ENCODE peak calls at places on chromosomes 13 and 19, in five cellular contexts. One of them, this sample, is unnamed.

GRCh38 chr13:72180253-72180952 is 313.4 kb upstream of the DACH1 start:
- DNase-seq in anterior cingulate cortex: no peak
- DNase-seq in NCI-H69: no peak
- DNase-seq in body of pancreas: peak; percentile 45
- DNase-seq in activated CD4-positive, alpha-beta T cell treated with anti-CD3 and anti-CD28 coated beads for 4 hours: no peak
- DNase-seq in this sample: no peak

GRCh38 chr13:111595791-111596190 is 275.3 kb downstream of the TEX29 start:
- DNase-seq in anterior cingulate cortex: no peak
- DNase-seq in NCI-H69: no peak
- DNase-seq in body of pancreas: no peak
- DNase-seq in activated CD4-positive, alpha-beta T cell treated with anti-CD3 and anti-CD28 coated beads for 4 hours: no peak
- DNase-seq in this sample: no peak

GRCh38 chr13:110070046-110070445 is 236.9 kb downstream of the COL4A1 start:
- DNase-seq in anterior cingulate cortex: no peak
- DNase-seq in NCI-H69: no peak
- DNase-seq in body of pancreas: no peak
- DNase-seq in activated CD4-positive, alpha-beta T cell treated with anti-CD3 and anti-CD28 coated beads for 4 hours: no peak
- DNase-seq in this sample: no peak

GRCh38 chr13:40982772-40983171 is 36.3 kb downstream of the ELF1 start:
- DNase-seq in anterior cingulate cortex: peak; percentile 6
- DNase-seq in NCI-H69: no peak
- DNase-seq in body of pancreas: no peak
- DNase-seq in activated CD4-positive, alpha-beta T cell treated with anti-CD3 and anti-CD28 coated beads for 4 hours: peak; percentile 55
- DNase-seq in this sample: no peak

GRCh38 chr19:49851456-49852259 is 699 bp downstream of the PTOV1 start:
- DNase-seq in anterior cingulate cortex: no peak
- DNase-seq in NCI-H69: peak; percentile 85
- DNase-seq in body of pancreas: peak; percentile 47
- DNase-seq in activated CD4-positive, alpha-beta T cell treated with anti-CD3 and anti-CD28 coated beads for 4 hours: no peak
- DNase-seq in this sample: no peak

GRCh38 chr13:24313449-24313848 is 4.1 kb downstream of the C1QTNF9 start:
- DNase-seq in anterior cingulate cortex: no peak
- DNase-seq in NCI-H69: peak; percentile 0
- DNase-seq in body of pancreas: no peak
- DNase-seq in activated CD4-positive, alpha-beta T cell treated with anti-CD3 and anti-CD28 coated beads for 4 hours: no peak
- DNase-seq in this sample: no peak

GRCh38 chr13:39036212-39036611 is 1.7 kb downstream of the PROSER1 start:
- DNase-seq in anterior cingulate cortex: no peak
- DNase-seq in NCI-H69: peak; percentile 62
- DNase-seq in body of pancreas: no peak
- DNase-seq in activated CD4-positive, alpha-beta T cell treated with anti-CD3 and anti-CD28 coated beads for 4 hours: peak; percentile 9
- DNase-seq in this sample: no peak

GRCh38 chr19:31285744-31286143 is 63.5 kb downstream of the TSHZ3 start:
- DNase-seq in anterior cingulate cortex: peak; percentile 18
- DNase-seq in NCI-H69: no peak
- DNase-seq in body of pancreas: no peak
- DNase-seq in activated CD4-positive, alpha-beta T cell treated with anti-CD3 and anti-CD28 coated beads for 4 hours: no peak
- DNase-seq in this sample: no peak

GRCh38 chr19:49475995-49476880 is 2.2 kb downstream of the FLT3LG start:
- DNase-seq in anterior cingulate cortex: peak; percentile 12
- DNase-seq in NCI-H69: peak; percentile 85
- DNase-seq in body of pancreas: no peak
- DNase-seq in activated CD4-positive, alpha-beta T cell treated with anti-CD3 and anti-CD28 coated beads for 4 hours: peak; percentile 64
- DNase-seq in this sample: peak; percentile 51

GRCh38 chr13:44309771-44310767 is 63.6 kb upstream of the SERP2 start:
- DNase-seq in anterior cingulate cortex: no peak
- DNase-seq in NCI-H69: peak; percentile 18
- DNase-seq in body of pancreas: peak; percentile 64
- DNase-seq in activated CD4-positive, alpha-beta T cell treated with anti-CD3 and anti-CD28 coated beads for 4 hours: no peak
- DNase-seq in this sample: no peak

GRCh38 chr19:498977-499623 is 2.8 kb downstream of the MADCAM1 start:
- DNase-seq in anterior cingulate cortex: no peak
- DNase-seq in NCI-H69: no peak
- DNase-seq in body of pancreas: no peak
- DNase-seq in activated CD4-positive, alpha-beta T cell treated with anti-CD3 and anti-CD28 coated beads for 4 hours: no peak
- DNase-seq in this sample: no peak

GRCh38 chr13:80341771-80342271 is 895 bp upstream of the SPRY2 start:
- DNase-seq in anterior cingulate cortex: peak; percentile 60
- DNase-seq in NCI-H69: peak; percentile 8
- DNase-seq in body of pancreas: peak; percentile 49
- DNase-seq in activated CD4-positive, alpha-beta T cell treated with anti-CD3 and anti-CD28 coated beads for 4 hours: no peak
- DNase-seq in this sample: peak; percentile 23

GRCh38 chr13:94198666-94199065 is 280.8 kb downstream of the DCT start:
- DNase-seq in anterior cingulate cortex: no peak
- DNase-seq in NCI-H69: peak; percentile 87
- DNase-seq in body of pancreas: no peak
- DNase-seq in activated CD4-positive, alpha-beta T cell treated with anti-CD3 and anti-CD28 coated beads for 4 hours: no peak
- DNase-seq in this sample: no peak

GRCh38 chr13:93118081-93118615 is 108.5 kb upstream of the GPC6 start:
- DNase-seq in anterior cingulate cortex: no peak
- DNase-seq in NCI-H69: peak; percentile 14
- DNase-seq in body of pancreas: no peak
- DNase-seq in activated CD4-positive, alpha-beta T cell treated with anti-CD3 and anti-CD28 coated beads for 4 hours: no peak
- DNase-seq in this sample: no peak

GRCh38 chr19:56341948-56342347 is 27.3 kb upstream of the ZSCAN5A start:
- DNase-seq in anterior cingulate cortex: no peak
- DNase-seq in NCI-H69: peak; percentile 3
- DNase-seq in body of pancreas: no peak
- DNase-seq in activated CD4-positive, alpha-beta T cell treated with anti-CD3 and anti-CD28 coated beads for 4 hours: no peak
- DNase-seq in this sample: no peak

GRCh38 chr19:31260171-31260933 is 88.9 kb downstream of the TSHZ3 start:
- DNase-seq in anterior cingulate cortex: no peak
- DNase-seq in NCI-H69: no peak
- DNase-seq in body of pancreas: no peak
- DNase-seq in activated CD4-positive, alpha-beta T cell treated with anti-CD3 and anti-CD28 coated beads for 4 hours: no peak
- DNase-seq in this sample: no peak

GRCh38 chr19:55197531-55197930 is 11.8 kb downstream of the PTPRH start:
- DNase-seq in anterior cingulate cortex: no peak
- DNase-seq in NCI-H69: no peak
- DNase-seq in body of pancreas: no peak
- DNase-seq in activated CD4-positive, alpha-beta T cell treated with anti-CD3 and anti-CD28 coated beads for 4 hours: no peak
- DNase-seq in this sample: no peak

GRCh38 chr19:17755977-17756670 is 4.8 kb downstream of the FCHO1 start:
- DNase-seq in anterior cingulate cortex: peak; percentile 85
- DNase-seq in NCI-H69: peak; percentile 87
- DNase-seq in body of pancreas: peak; percentile 58
- DNase-seq in activated CD4-positive, alpha-beta T cell treated with anti-CD3 and anti-CD28 coated beads for 4 hours: no peak
- DNase-seq in this sample: no peak

GRCh38 chr13:71378992-71379905 is 487.8 kb downstream of the DACH1 start:
- DNase-seq in anterior cingulate cortex: no peak
- DNase-seq in NCI-H69: no peak
- DNase-seq in body of pancreas: no peak
- DNase-seq in activated CD4-positive, alpha-beta T cell treated with anti-CD3 and anti-CD28 coated beads for 4 hours: no peak
- DNase-seq in this sample: no peak

GRCh38 chr19:57992841-57993240 is 9.8 kb downstream of the ZNF606 start:
- DNase-seq in anterior cingulate cortex: no peak
- DNase-seq in NCI-H69: no peak
- DNase-seq in body of pancreas: no peak
- DNase-seq in activated CD4-positive, alpha-beta T cell treated with anti-CD3 and anti-CD28 coated beads for 4 hours: no peak
- DNase-seq in this sample: no peak

GRCh38 chr13:108609353-108609752 is 20.1 kb upstream of the MYO16 start:
- DNase-seq in anterior cingulate cortex: no peak
- DNase-seq in NCI-H69: peak; percentile 40
- DNase-seq in body of pancreas: no peak
- DNase-seq in activated CD4-positive, alpha-beta T cell treated with anti-CD3 and anti-CD28 coated beads for 4 hours: no peak
- DNase-seq in this sample: no peak

GRCh38 chr13:51235186-51235585 is 13.0 kb downstream of the FAM124A start:
- DNase-seq in anterior cingulate cortex: no peak
- DNase-seq in NCI-H69: no peak
- DNase-seq in body of pancreas: no peak
- DNase-seq in activated CD4-positive, alpha-beta T cell treated with anti-CD3 and anti-CD28 coated beads for 4 hours: no peak
- DNase-seq in this sample: no peak

GRCh38 chr13:111263566-111263965 is 56.9 kb upstream of the TEX29 start:
- DNase-seq in anterior cingulate cortex: no peak
- DNase-seq in NCI-H69: no peak
- DNase-seq in body of pancreas: no peak
- DNase-seq in activated CD4-positive, alpha-beta T cell treated with anti-CD3 and anti-CD28 coated beads for 4 hours: no peak
- DNase-seq in this sample: no peak

GRCh38 chr13:33649212-33649917 is 168.6 kb upstream of the RFC3 start:
- DNase-seq in anterior cingulate cortex: no peak
- DNase-seq in NCI-H69: peak; percentile 39
- DNase-seq in body of pancreas: no peak
- DNase-seq in activated CD4-positive, alpha-beta T cell treated with anti-CD3 and anti-CD28 coated beads for 4 hours: no peak
- DNase-seq in this sample: no peak

GRCh38 chr13:24183741-24184182 is 23.2 kb downstream of the SPATA13 start:
- DNase-seq in anterior cingulate cortex: no peak
- DNase-seq in NCI-H69: no peak
- DNase-seq in body of pancreas: peak; percentile 85
- DNase-seq in activated CD4-positive, alpha-beta T cell treated with anti-CD3 and anti-CD28 coated beads for 4 hours: no peak
- DNase-seq in this sample: no peak

GRCh38 chr19:46710687-46711086 is 6.2 kb downstream of the PRKD2 start:
- DNase-seq in anterior cingulate cortex: no peak
- DNase-seq in NCI-H69: no peak
- DNase-seq in body of pancreas: no peak
- DNase-seq in activated CD4-positive, alpha-beta T cell treated with anti-CD3 and anti-CD28 coated beads for 4 hours: no peak
- DNase-seq in this sample: no peak

GRCh38 chr13:41645313-41645712 is 188.0 kb downstream of the RGCC start:
- DNase-seq in anterior cingulate cortex: no peak
- DNase-seq in NCI-H69: no peak
- DNase-seq in body of pancreas: peak; percentile 43
- DNase-seq in activated CD4-positive, alpha-beta T cell treated with anti-CD3 and anti-CD28 coated beads for 4 hours: no peak
- DNase-seq in this sample: no peak

GRCh38 chr13:23271331-23271730 is 90.6 kb downstream of the SGCG start:
- DNase-seq in anterior cingulate cortex: no peak
- DNase-seq in NCI-H69: no peak
- DNase-seq in body of pancreas: no peak
- DNase-seq in activated CD4-positive, alpha-beta T cell treated with anti-CD3 and anti-CD28 coated beads for 4 hours: no peak
- DNase-seq in this sample: no peak

GRCh38 chr19:11887618-11888531 is at the start of gene ZNF69:
- DNase-seq in anterior cingulate cortex: peak; percentile 83
- DNase-seq in NCI-H69: peak; percentile 76
- DNase-seq in body of pancreas: peak; percentile 95
- DNase-seq in activated CD4-positive, alpha-beta T cell treated with anti-CD3 and anti-CD28 coated beads for 4 hours: peak; percentile 48
- DNase-seq in this sample: peak; percentile 76

GRCh38 chr13:69857188-69857821 is 250.3 kb upstream of the ATXN8OS start:
- DNase-seq in anterior cingulate cortex: no peak
- DNase-seq in NCI-H69: peak; percentile 78
- DNase-seq in body of pancreas: no peak
- DNase-seq in activated CD4-positive, alpha-beta T cell treated with anti-CD3 and anti-CD28 coated beads for 4 hours: no peak
- DNase-seq in this sample: no peak

GRCh38 chr13:56314755-56315154 is 826.0 kb upstream of the PRR20A start:
- DNase-seq in anterior cingulate cortex: no peak
- DNase-seq in NCI-H69: no peak
- DNase-seq in body of pancreas: no peak
- DNase-seq in activated CD4-positive, alpha-beta T cell treated with anti-CD3 and anti-CD28 coated beads for 4 hours: no peak
- DNase-seq in this sample: no peak

This sample was measured in mesothelial cell of epicardium.